ENCODE peak calls at places on chromosomes 6 and 20, in four cellular contexts. B is AG04449, V is psoas muscle, D is fibroblast of lung. W is an unnamed sample.

GRCh38 chr6:134948708-134949107 is 1.2 kb downstream of the ALDH8A1 start:
- DNase-seq in B (no peak), V (no peak), D (no peak), W (no peak)

GRCh38 chr20:51888186-51888790 is 86.0 kb upstream of the SALL4 start:
- DNase-seq in B (no peak), D (no peak), V (no peak), W (no peak)

GRCh38 chr6:44009425-44010321 is 117.6 kb downstream of the MRPL14 start:
- DNase-seq in B (no peak), D (peak), V (no peak), W (no peak)

GRCh38 chr6:11067348-11067747 is 23.2 kb upstream of the ELOVL2 start:
- DNase-seq in D (no peak), B (no peak), V (no peak), W (no peak)

GRCh38 chr6:170221753-170222400 is 69.0 kb downstream of the DLL1 start:
- DNase-seq in B (no peak), D (no peak), V (no peak), W (no peak)

GRCh38 chr6:37319156-37319555 is 34.6 kb upstream of the RNF8 start:
- DNase-seq in D (peak), B (no peak), V (no peak), W (no peak)

GRCh38 chr6:136831873-136832562 is 9.6 kb downstream of the PEX7 start:
- DNase-seq in B (no peak), D (no peak), V (no peak), W (no peak)

GRCh38 chr20:48159156-48159971 is 374.1 kb upstream of the SULF2 start:
- DNase-seq in V (no peak), B (no peak), D (no peak), W (no peak)

GRCh38 chr6:12232821-12233220 is 57.3 kb upstream of the EDN1 start:
- DNase-seq in V (no peak), B (no peak), D (no peak), W (no peak)

GRCh38 chr6:94071835-94072234 is 652.5 kb upstream of the EPHA7 start:
- DNase-seq in B (no peak), D (no peak), V (no peak), W (no peak)

GRCh38 chr6:109139109-109139508 is 43.8 kb downstream of the CEP57L1 start:
- DNase-seq in B (no peak), V (no peak), D (peak), W (no peak)

GRCh38 chr6:89413006-89413400 is 930 bp upstream of the RRAGD start:
- DNase-seq in V (no peak), B (no peak), D (no peak), W (no peak)
- H3K4me3 ChIP-seq in V (peak), B (no peak), D (no peak), W (no peak)

GRCh38 chr6:166767191-166767590 is 140.1 kb upstream of the RPS6KA2 start:
- DNase-seq in D (no peak), V (no peak), B (no peak), W (no peak)
- TF ChIP-seq CTCF in D (no peak), V (no peak), B (no peak), W (no peak)

DNA sequence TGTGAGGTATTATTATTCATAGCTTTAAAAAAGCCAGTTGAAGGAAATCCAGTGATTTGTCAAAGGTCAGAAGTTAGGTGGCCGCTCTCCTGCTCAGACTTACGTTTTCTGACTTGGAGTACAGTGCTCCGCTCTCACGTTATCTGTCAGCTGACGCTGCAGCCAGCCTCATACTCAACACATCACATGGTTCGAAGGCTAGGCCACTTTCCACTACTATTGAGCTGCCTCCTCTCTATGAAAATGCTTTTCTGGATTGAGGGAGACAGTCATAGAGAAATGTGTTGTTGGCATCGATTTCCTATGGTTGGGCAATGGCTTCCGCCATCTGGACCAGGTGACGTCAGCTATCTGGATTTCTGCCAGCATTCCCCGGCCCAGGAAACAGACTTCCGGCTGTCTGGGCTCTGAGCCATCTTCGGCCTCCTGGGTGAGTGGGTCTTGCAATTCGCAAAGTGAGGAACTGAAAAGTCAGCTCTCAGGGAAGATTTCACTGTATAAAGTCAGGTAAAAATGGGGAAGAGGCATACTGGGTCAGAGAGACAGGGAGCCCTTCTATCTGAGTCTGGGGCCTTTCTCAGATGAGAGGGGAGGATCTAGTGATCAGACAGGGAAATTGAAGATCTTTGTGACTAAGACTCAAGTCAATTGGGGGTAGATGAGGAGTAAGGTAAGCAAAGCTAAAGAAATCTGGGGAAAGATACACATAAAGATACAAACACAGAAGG is 37.5 kb upstream of the IER3 start:
- DNase-seq in D (peak), B (peak), V (peak), W (peak)
- H3K4me3 ChIP-seq in D (no peak), B (peak), V (peak), W (no peak)

DNA sequence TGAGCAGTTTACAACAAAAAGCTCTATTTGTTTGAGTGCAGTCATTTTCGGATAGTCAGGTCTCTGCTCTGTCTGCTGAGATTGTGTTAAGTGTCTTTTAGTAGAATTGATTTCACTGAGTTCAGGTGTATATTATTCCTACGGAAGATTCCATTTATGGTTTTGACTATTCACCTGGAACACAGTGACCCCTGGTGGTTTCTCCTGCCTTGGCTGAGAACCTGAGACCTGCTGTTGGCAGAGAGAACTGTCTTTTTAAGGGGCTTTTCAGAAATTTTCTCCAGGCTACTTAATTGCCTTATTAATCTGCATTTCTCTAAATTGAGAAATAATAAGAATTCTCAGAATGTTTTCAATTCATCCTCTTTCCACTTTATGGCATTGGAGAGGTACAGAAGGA is 508.0 kb downstream of the TBC1D32 start:
- DNase-seq in B (no peak), D (no peak), V (no peak), W (no peak)
- TF ChIP-seq CTCF in B (no peak), D (no peak), V (no peak), W (peak)

GRCh38 chr20:44988772-44989171 is 22.5 kb downstream of the STK4 start:
- DNase-seq in V (no peak), B (no peak), D (no peak), W (no peak)

GRCh38 chr20:44990425-44990824 is 24.1 kb downstream of the STK4 start:
- DNase-seq in V (no peak), B (no peak), D (no peak), W (no peak)

GRCh38 chr20:44993343-44993742 is 27.0 kb downstream of the STK4 start:
- DNase-seq in B (no peak), V (no peak), D (peak), W (no peak)

GRCh38 chr20:44990957-44991356 is 24.6 kb downstream of the STK4 start:
- DNase-seq in V (no peak), B (no peak), D (no peak), W (no peak)
- H3K4me3 ChIP-seq in V (peak), B (no peak), D (peak), W (no peak)

DNA sequence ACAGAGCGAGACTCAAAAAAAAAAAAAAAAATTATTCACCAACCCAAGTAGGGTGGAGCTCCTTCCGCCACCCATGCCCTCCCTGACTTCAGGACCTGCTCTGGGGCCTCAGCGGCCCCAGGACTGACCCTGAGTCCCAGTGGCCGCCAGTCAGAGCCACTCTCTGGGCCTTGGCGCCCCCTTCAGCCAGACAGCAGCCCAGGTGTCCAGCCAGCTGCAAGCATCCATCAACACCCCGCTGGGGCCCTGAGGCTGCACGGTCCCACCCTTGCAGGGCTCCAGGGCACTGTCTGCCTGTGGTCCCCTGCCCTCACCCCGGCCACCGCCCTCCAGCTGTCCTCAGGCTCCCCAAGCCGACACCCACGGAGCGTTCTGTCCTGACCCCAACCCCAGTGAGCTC is 11.4 kb upstream of the KCNQ2 start:
- DNase-seq in B (no peak), D (no peak), V (no peak), W (no peak)
- TF ChIP-seq CTCF in B (no peak), D (no peak), V (no peak), W (no peak)

DNA sequence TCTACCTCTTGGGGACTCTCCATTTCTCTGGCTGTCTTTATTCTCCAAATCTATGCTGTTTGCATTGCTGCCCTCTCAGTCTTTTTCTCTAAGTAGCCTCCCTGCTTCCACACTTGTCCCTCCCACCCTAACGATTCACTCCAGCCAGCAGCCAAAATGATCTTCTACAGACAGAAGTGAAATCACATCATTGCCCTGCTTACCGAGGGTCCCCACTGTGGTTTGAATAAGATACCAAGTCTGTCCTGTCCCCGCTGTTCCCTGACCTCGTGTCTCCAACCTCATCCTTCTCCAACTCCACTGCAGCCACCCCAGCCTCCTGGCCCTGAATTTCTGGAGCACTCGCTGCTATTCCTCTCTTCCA is 11.5 kb upstream of the OCSTAMP start:
- DNase-seq in V (no peak), B (no peak), D (no peak), W (no peak)
- H3K4me3 ChIP-seq in V (peak), B (no peak), D (no peak), W (no peak)

GRCh38 chr6:26659042-26659359 is 545 bp downstream of the ZNF322 start:
- DNase-seq in B (no peak), V (no peak), D (no peak), W (no peak)

GRCh38 chr6:26657268-26657667 is 2.3 kb downstream of the ZNF322 start:
- DNase-seq in V (no peak), B (no peak), D (no peak), W (no peak)

GRCh38 chr6:26660096-26660425 is 515 bp upstream of the ZNF322 start:
- DNase-seq in B (no peak), D (peak), V (no peak), W (peak)
- TF ChIP-seq CTCF in B (no peak), D (no peak), V (peak), W (no peak)